ENCODE peak calls at places on chromosomes 5 and 9, in seven cellular contexts. One of them, this sample, is unnamed.

GRCh38 chr9:134381671-134382505 is 55.6 kb downstream of the RXRA start:
- DNase-seq in EL: no peak
- DNase-seq in activated T-helper 9 cell treated with anti-CD3 and anti-CD28 coated beads, Interleukin-2, amount 50 U/mL, for 16 hours: no peak
- DNase-seq in heart right ventricle: peak
- DNase-seq in activated T-cell treated with anti-CD3 and anti-CD28 coated beads for 48 hours: peak
- DNase-seq in stimulated activated CD4-positive, alpha-beta T cell treated with anti-CD3 and anti-CD28 coated beads, Interleukin-15, amount 100 ng/mL, for 1 hour: no peak
- DNase-seq in endothelial cell: peak
- DNase-seq in this sample: no peak

GRCh38 chr9:131370638-131371037 is 23.2 kb upstream of the PRRC2B start:
- DNase-seq in activated T-cell treated with anti-CD3 and anti-CD28 coated beads for 48 hours: no peak
- DNase-seq in heart right ventricle: no peak
- DNase-seq in activated T-helper 9 cell treated with anti-CD3 and anti-CD28 coated beads, Interleukin-2, amount 50 U/mL, for 16 hours: no peak
- DNase-seq in endothelial cell: no peak
- DNase-seq in EL: no peak
- DNase-seq in stimulated activated CD4-positive, alpha-beta T cell treated with anti-CD3 and anti-CD28 coated beads, Interleukin-15, amount 100 ng/mL, for 1 hour: no peak
- DNase-seq in this sample: no peak

GRCh38 chr5:176406436-176407052 is 9.8 kb downstream of the CLTB start:
- DNase-seq in EL: no peak
- DNase-seq in stimulated activated CD4-positive, alpha-beta T cell treated with anti-CD3 and anti-CD28 coated beads, Interleukin-15, amount 100 ng/mL, for 1 hour: no peak
- DNase-seq in activated T-helper 9 cell treated with anti-CD3 and anti-CD28 coated beads, Interleukin-2, amount 50 U/mL, for 16 hours: no peak
- DNase-seq in heart right ventricle: no peak
- DNase-seq in endothelial cell: no peak
- DNase-seq in activated T-cell treated with anti-CD3 and anti-CD28 coated beads for 48 hours: no peak
- DNase-seq in this sample: no peak

GRCh38 chr9:80556631-80557030 is 984.9 kb downstream of the TLE4 start:
- DNase-seq in heart right ventricle: no peak
- DNase-seq in endothelial cell: no peak
- DNase-seq in activated T-cell treated with anti-CD3 and anti-CD28 coated beads for 48 hours: no peak
- DNase-seq in activated T-helper 9 cell treated with anti-CD3 and anti-CD28 coated beads, Interleukin-2, amount 50 U/mL, for 16 hours: no peak
- DNase-seq in stimulated activated CD4-positive, alpha-beta T cell treated with anti-CD3 and anti-CD28 coated beads, Interleukin-15, amount 100 ng/mL, for 1 hour: no peak
- DNase-seq in EL: no peak
- DNase-seq in this sample: no peak

GRCh38 chr9:76562511-76562911 is 103.5 kb downstream of the GCNT1 start:
- DNase-seq in heart right ventricle: no peak
- DNase-seq in endothelial cell: no peak
- DNase-seq in EL: peak
- DNase-seq in stimulated activated CD4-positive, alpha-beta T cell treated with anti-CD3 and anti-CD28 coated beads, Interleukin-15, amount 100 ng/mL, for 1 hour: no peak
- DNase-seq in activated T-cell treated with anti-CD3 and anti-CD28 coated beads for 48 hours: no peak
- DNase-seq in activated T-helper 9 cell treated with anti-CD3 and anti-CD28 coated beads, Interleukin-2, amount 50 U/mL, for 16 hours: no peak
- DNase-seq in this sample: no peak

GRCh38 chr9:126534431-126535186 is 79.1 kb upstream of the LMX1B start:
- DNase-seq in stimulated activated CD4-positive, alpha-beta T cell treated with anti-CD3 and anti-CD28 coated beads, Interleukin-15, amount 100 ng/mL, for 1 hour: no peak
- DNase-seq in activated T-helper 9 cell treated with anti-CD3 and anti-CD28 coated beads, Interleukin-2, amount 50 U/mL, for 16 hours: no peak
- DNase-seq in endothelial cell: no peak
- DNase-seq in EL: no peak
- DNase-seq in activated T-cell treated with anti-CD3 and anti-CD28 coated beads for 48 hours: no peak
- DNase-seq in heart right ventricle: no peak
- DNase-seq in this sample: no peak

GRCh38 chr9:70479880-70480291 is 65.4 kb upstream of the KLF9 start:
- DNase-seq in EL: peak
- DNase-seq in heart right ventricle: no peak
- DNase-seq in activated T-helper 9 cell treated with anti-CD3 and anti-CD28 coated beads, Interleukin-2, amount 50 U/mL, for 16 hours: no peak
- DNase-seq in stimulated activated CD4-positive, alpha-beta T cell treated with anti-CD3 and anti-CD28 coated beads, Interleukin-15, amount 100 ng/mL, for 1 hour: no peak
- DNase-seq in endothelial cell: no peak
- DNase-seq in activated T-cell treated with anti-CD3 and anti-CD28 coated beads for 48 hours: no peak
- DNase-seq in this sample: no peak

GRCh38 chr5:122154491-122154890 is 25.1 kb downstream of the ZNF474 start:
- DNase-seq in activated T-cell treated with anti-CD3 and anti-CD28 coated beads for 48 hours: no peak
- DNase-seq in activated T-helper 9 cell treated with anti-CD3 and anti-CD28 coated beads, Interleukin-2, amount 50 U/mL, for 16 hours: no peak
- DNase-seq in EL: no peak
- DNase-seq in heart right ventricle: no peak
- DNase-seq in endothelial cell: no peak
- DNase-seq in stimulated activated CD4-positive, alpha-beta T cell treated with anti-CD3 and anti-CD28 coated beads, Interleukin-15, amount 100 ng/mL, for 1 hour: no peak
- DNase-seq in this sample: no peak

GRCh38 chr9:89600831-89601230 is 4.0 kb upstream of the GADD45G start:
- DNase-seq in endothelial cell: no peak
- DNase-seq in heart right ventricle: no peak
- DNase-seq in activated T-cell treated with anti-CD3 and anti-CD28 coated beads for 48 hours: no peak
- DNase-seq in stimulated activated CD4-positive, alpha-beta T cell treated with anti-CD3 and anti-CD28 coated beads, Interleukin-15, amount 100 ng/mL, for 1 hour: no peak
- DNase-seq in EL: no peak
- DNase-seq in activated T-helper 9 cell treated with anti-CD3 and anti-CD28 coated beads, Interleukin-2, amount 50 U/mL, for 16 hours: no peak
- DNase-seq in this sample: no peak

GRCh38 chr5:63233906-63234305 is 655.3 kb downstream of the LRRC70 start:
- DNase-seq in EL: no peak
- DNase-seq in stimulated activated CD4-positive, alpha-beta T cell treated with anti-CD3 and anti-CD28 coated beads, Interleukin-15, amount 100 ng/mL, for 1 hour: no peak
- DNase-seq in activated T-cell treated with anti-CD3 and anti-CD28 coated beads for 48 hours: no peak
- DNase-seq in endothelial cell: no peak
- DNase-seq in activated T-helper 9 cell treated with anti-CD3 and anti-CD28 coated beads, Interleukin-2, amount 50 U/mL, for 16 hours: no peak
- DNase-seq in heart right ventricle: no peak
- DNase-seq in this sample: no peak

GRCh38 chr5:448061-448765 is 5.2 kb downstream of the EXOC3 start:
- DNase-seq in endothelial cell: no peak
- DNase-seq in heart right ventricle: no peak
- DNase-seq in EL: no peak
- DNase-seq in activated T-cell treated with anti-CD3 and anti-CD28 coated beads for 48 hours: no peak
- DNase-seq in stimulated activated CD4-positive, alpha-beta T cell treated with anti-CD3 and anti-CD28 coated beads, Interleukin-15, amount 100 ng/mL, for 1 hour: no peak
- DNase-seq in activated T-helper 9 cell treated with anti-CD3 and anti-CD28 coated beads, Interleukin-2, amount 50 U/mL, for 16 hours: no peak
- DNase-seq in this sample: no peak

GRCh38 chr5:75040973-75041372 is 11.4 kb downstream of the GCNT4 start:
- DNase-seq in EL: peak
- DNase-seq in heart right ventricle: no peak
- DNase-seq in endothelial cell: no peak
- DNase-seq in stimulated activated CD4-positive, alpha-beta T cell treated with anti-CD3 and anti-CD28 coated beads, Interleukin-15, amount 100 ng/mL, for 1 hour: no peak
- DNase-seq in activated T-cell treated with anti-CD3 and anti-CD28 coated beads for 48 hours: no peak
- DNase-seq in activated T-helper 9 cell treated with anti-CD3 and anti-CD28 coated beads, Interleukin-2, amount 50 U/mL, for 16 hours: no peak
- DNase-seq in this sample: no peak

GRCh38 chr9:33785914-33786313 is 9.4 kb upstream of the PRSS3 start:
- DNase-seq in endothelial cell: no peak
- DNase-seq in activated T-cell treated with anti-CD3 and anti-CD28 coated beads for 48 hours: no peak
- DNase-seq in stimulated activated CD4-positive, alpha-beta T cell treated with anti-CD3 and anti-CD28 coated beads, Interleukin-15, amount 100 ng/mL, for 1 hour: no peak
- DNase-seq in activated T-helper 9 cell treated with anti-CD3 and anti-CD28 coated beads, Interleukin-2, amount 50 U/mL, for 16 hours: no peak
- DNase-seq in EL: no peak
- DNase-seq in heart right ventricle: no peak
- DNase-seq in this sample: no peak